ENCODE peak calls at places on chromosomes 7 and 10, in eight cellular contexts. One of them, this sample, is unnamed. For H3K4me1, the result is how much of the 10 kb centered on the place peaks cover.

GRCh38 chr7:54841772-54842707 is 83.0 kb upstream of the SEC61G start:
- DNase-seq in RWPE2: no peak
- DNase-seq in CD8-positive, alpha-beta T cell: no peak
- DNase-seq in cardiac muscle cell: peak
- DNase-seq in testis: peak
- DNase-seq in OCI-LY7: peak
- DNase-seq in HCT116: peak
- DNase-seq in keratinocyte: no peak
- DNase-seq in this sample: no peak

GRCh38 chr10:47020491-47020890 is 109.3 kb downstream of the PTPN20 start:
- DNase-seq in keratinocyte: no peak
- DNase-seq in CD8-positive, alpha-beta T cell: no peak
- DNase-seq in HCT116: no peak
- DNase-seq in testis: no peak
- DNase-seq in RWPE2: no peak
- DNase-seq in OCI-LY7: no peak
- DNase-seq in cardiac muscle cell: peak
- DNase-seq in this sample: peak

GRCh38 chr10:87794285-87794684 is 23.7 kb downstream of the ATAD1 start:
- DNase-seq in testis: no peak
- DNase-seq in CD8-positive, alpha-beta T cell: no peak
- DNase-seq in HCT116: no peak
- DNase-seq in keratinocyte: no peak
- DNase-seq in RWPE2: no peak
- DNase-seq in OCI-LY7: no peak
- DNase-seq in cardiac muscle cell: peak
- DNase-seq in this sample: no peak

GRCh38 chr10:78042058-78042751 is 8.5 kb downstream of the RPS24 start:
- DNase-seq in HCT116: no peak
- DNase-seq in OCI-LY7: no peak
- DNase-seq in keratinocyte: no peak
- DNase-seq in RWPE2: no peak
- DNase-seq in testis: no peak
- DNase-seq in CD8-positive, alpha-beta T cell: no peak
- DNase-seq in cardiac muscle cell: no peak
- DNase-seq in this sample: no peak

GRCh38 chr10:101158101-101159058 is 27.3 kb downstream of the TLX1 start:
- DNase-seq in OCI-LY7: no peak
- DNase-seq in cardiac muscle cell: no peak
- DNase-seq in keratinocyte: no peak
- DNase-seq in testis: no peak
- DNase-seq in CD8-positive, alpha-beta T cell: no peak
- DNase-seq in HCT116: no peak
- DNase-seq in RWPE2: no peak
- DNase-seq in this sample: no peak

GRCh38 chr10:43698156-43698555 is 49.5 kb upstream of the ZNF32 start:
- DNase-seq in CD8-positive, alpha-beta T cell: no peak
- DNase-seq in keratinocyte: no peak
- DNase-seq in cardiac muscle cell: no peak
- DNase-seq in OCI-LY7: no peak
- DNase-seq in RWPE2: no peak
- DNase-seq in HCT116: no peak
- DNase-seq in testis: no peak
- DNase-seq in this sample: no peak

GRCh38 chr10:33441561-33441960 is 107.1 kb upstream of the NRP1 start:
- DNase-seq in keratinocyte: no peak
- DNase-seq in CD8-positive, alpha-beta T cell: no peak
- DNase-seq in testis: no peak
- DNase-seq in HCT116: no peak
- DNase-seq in RWPE2: no peak
- DNase-seq in OCI-LY7: no peak
- DNase-seq in cardiac muscle cell: peak
- DNase-seq in this sample: no peak

GRCh38 chr7:138163800-138164199 is 87.5 kb downstream of the AKR1D1 start:
- DNase-seq in keratinocyte: no peak
- DNase-seq in OCI-LY7: no peak
- DNase-seq in RWPE2: no peak
- DNase-seq in cardiac muscle cell: no peak
- DNase-seq in testis: no peak
- DNase-seq in HCT116: no peak
- DNase-seq in CD8-positive, alpha-beta T cell: no peak
- DNase-seq in this sample: no peak

GRCh38 chr7:32059289-32060045 is 10.7 kb downstream of the PDE1C start:
- DNase-seq in cardiac muscle cell: peak
- DNase-seq in CD8-positive, alpha-beta T cell: no peak
- DNase-seq in testis: no peak
- DNase-seq in HCT116: no peak
- DNase-seq in OCI-LY7: no peak
- DNase-seq in keratinocyte: no peak
- DNase-seq in RWPE2: no peak
- DNase-seq in this sample: no peak

GRCh38 chr10:35422236-35422635 is 85.9 kb downstream of the CCNY start:
- DNase-seq in HCT116: no peak
- DNase-seq in RWPE2: no peak
- DNase-seq in cardiac muscle cell: no peak
- DNase-seq in OCI-LY7: no peak
- DNase-seq in keratinocyte: no peak
- DNase-seq in testis: no peak
- DNase-seq in CD8-positive, alpha-beta T cell: no peak
- DNase-seq in this sample: no peak
- H3K4me3 ChIP-seq in HCT116: no peak
- H3K4me3 ChIP-seq in RWPE2: no peak
- H3K4me3 ChIP-seq in cardiac muscle cell: no peak
- H3K4me3 ChIP-seq in OCI-LY7: no peak
- H3K4me3 ChIP-seq in keratinocyte: no peak
- H3K4me3 ChIP-seq in testis: no peak
- H3K4me3 ChIP-seq in CD8-positive, alpha-beta T cell: no peak
- H3K4me3 ChIP-seq in this sample: no peak

DNA sequence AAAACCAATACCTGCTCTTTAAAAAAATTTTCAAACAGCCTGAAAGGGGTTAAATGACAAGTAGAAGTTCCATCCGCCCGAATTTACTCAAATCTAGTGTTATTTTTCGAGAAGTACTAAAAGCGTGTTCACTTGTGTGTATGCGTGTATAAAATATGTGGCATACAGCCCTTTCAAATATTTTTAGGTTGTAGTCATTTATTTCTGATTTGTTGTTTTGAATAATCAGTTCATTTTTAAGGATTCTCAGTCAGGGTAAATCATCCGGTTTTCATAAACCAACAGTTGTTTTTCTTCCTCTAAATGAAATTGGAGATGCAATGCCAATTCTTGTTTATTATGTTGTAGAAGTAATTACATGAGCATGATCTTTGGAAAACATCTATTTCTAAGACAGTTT is 6.9 kb upstream of the SUN1 start:
- DNase-seq in OCI-LY7: no peak
- DNase-seq in HCT116: no peak
- DNase-seq in RWPE2: no peak
- DNase-seq in testis: no peak
- DNase-seq in CD8-positive, alpha-beta T cell: no peak
- DNase-seq in keratinocyte: no peak
- DNase-seq in cardiac muscle cell: no peak
- DNase-seq in this sample: no peak
- H3K4me1 ChIP-seq in OCI-LY7: under half
- H3K4me1 ChIP-seq in HCT116: under half
- H3K4me1 ChIP-seq in RWPE2: under half
- H3K4me1 ChIP-seq in testis: under half
- H3K4me1 ChIP-seq in CD8-positive, alpha-beta T cell: under half
- H3K4me1 ChIP-seq in keratinocyte: under half
- H3K4me1 ChIP-seq in cardiac muscle cell: under half
- H3K4me1 ChIP-seq in this sample: half or more

GRCh38 chr10:15857001-15857608 is 3.2 kb downstream of the MINDY3 start:
- DNase-seq in OCI-LY7: no peak
- DNase-seq in cardiac muscle cell: no peak
- DNase-seq in RWPE2: no peak
- DNase-seq in CD8-positive, alpha-beta T cell: no peak
- DNase-seq in testis: no peak
- DNase-seq in keratinocyte: no peak
- DNase-seq in HCT116: no peak
- DNase-seq in this sample: no peak
- H3K4me3 ChIP-seq in OCI-LY7: no peak
- H3K4me3 ChIP-seq in cardiac muscle cell: no peak
- H3K4me3 ChIP-seq in RWPE2: no peak
- H3K4me3 ChIP-seq in CD8-positive, alpha-beta T cell: no peak
- H3K4me3 ChIP-seq in testis: no peak
- H3K4me3 ChIP-seq in keratinocyte: no peak
- H3K4me3 ChIP-seq in HCT116: no peak
- H3K4me3 ChIP-seq in this sample: no peak

DNA sequence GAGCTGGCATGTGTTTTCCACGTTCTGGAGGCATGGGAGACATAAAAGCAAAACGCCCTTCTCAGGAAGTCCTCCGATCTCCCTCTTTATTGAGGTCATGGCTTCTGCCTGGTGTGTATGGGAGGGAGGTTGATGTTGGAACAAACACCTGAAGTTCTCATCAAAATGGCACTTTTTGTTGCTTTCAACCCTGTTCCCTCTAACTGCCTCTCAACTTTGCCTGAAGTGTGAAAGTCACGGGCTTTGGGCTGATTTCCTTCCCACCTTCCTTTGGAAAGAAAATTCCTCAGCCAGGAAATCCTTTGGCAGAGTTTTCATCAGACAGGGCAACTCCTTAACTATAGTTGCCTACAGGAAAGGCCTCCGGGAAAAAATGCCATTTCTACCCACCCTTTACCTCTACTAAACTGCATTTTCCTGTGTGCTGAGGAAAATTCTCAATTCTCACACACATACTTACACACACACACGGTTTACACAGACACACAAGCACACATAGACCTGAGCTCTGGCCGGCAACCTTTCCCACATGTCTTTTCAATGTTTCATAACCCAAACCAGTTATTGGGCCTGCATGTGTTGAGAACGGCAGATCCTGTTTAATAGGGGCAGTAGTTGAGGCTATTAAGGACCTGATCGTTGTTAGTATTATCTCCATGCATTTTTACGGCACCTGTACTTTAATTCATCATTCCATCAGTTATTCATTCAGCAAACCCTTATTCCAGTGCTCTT is 36.4 kb downstream of the CYP17A1 start:
- DNase-seq in RWPE2: no peak
- DNase-seq in keratinocyte: no peak
- DNase-seq in testis: no peak
- DNase-seq in OCI-LY7: no peak
- DNase-seq in CD8-positive, alpha-beta T cell: no peak
- DNase-seq in HCT116: no peak
- DNase-seq in cardiac muscle cell: no peak
- DNase-seq in this sample: no peak
- H3K4me1 ChIP-seq in RWPE2: under half
- H3K4me1 ChIP-seq in keratinocyte: under half
- H3K4me1 ChIP-seq in testis: under half
- H3K4me1 ChIP-seq in OCI-LY7: under half
- H3K4me1 ChIP-seq in CD8-positive, alpha-beta T cell: under half
- H3K4me1 ChIP-seq in HCT116: under half
- H3K4me1 ChIP-seq in cardiac muscle cell: under half
- H3K4me1 ChIP-seq in this sample: half or more

GRCh38 chr10:73907841-73908517 is 3.0 kb upstream of the PLAU start:
- DNase-seq in CD8-positive, alpha-beta T cell: no peak
- DNase-seq in cardiac muscle cell: peak
- DNase-seq in RWPE2: no peak
- DNase-seq in testis: peak
- DNase-seq in keratinocyte: no peak
- DNase-seq in OCI-LY7: no peak
- DNase-seq in HCT116: no peak
- DNase-seq in this sample: no peak
- H3K4me3 ChIP-seq in CD8-positive, alpha-beta T cell: no peak
- H3K4me3 ChIP-seq in cardiac muscle cell: no peak
- H3K4me3 ChIP-seq in RWPE2: no peak
- H3K4me3 ChIP-seq in testis: no peak
- H3K4me3 ChIP-seq in keratinocyte: no peak
- H3K4me3 ChIP-seq in OCI-LY7: no peak
- H3K4me3 ChIP-seq in HCT116: no peak
- H3K4me3 ChIP-seq in this sample: no peak

GRCh38 chr7:130994378-130995115 is 260.5 kb upstream of the KLF14 start:
- DNase-seq in RWPE2: no peak
- DNase-seq in CD8-positive, alpha-beta T cell: no peak
- DNase-seq in testis: peak
- DNase-seq in keratinocyte: no peak
- DNase-seq in OCI-LY7: no peak
- DNase-seq in HCT116: no peak
- DNase-seq in cardiac muscle cell: peak
- DNase-seq in this sample: no peak

GRCh38 chr7:130996205-130996840 is 262.3 kb upstream of the KLF14 start:
- DNase-seq in testis: no peak
- DNase-seq in OCI-LY7: no peak
- DNase-seq in HCT116: no peak
- DNase-seq in keratinocyte: no peak
- DNase-seq in cardiac muscle cell: no peak
- DNase-seq in CD8-positive, alpha-beta T cell: no peak
- DNase-seq in RWPE2: no peak
- DNase-seq in this sample: no peak

GRCh38 chr7:130995252-130996081 is 261.5 kb upstream of the KLF14 start:
- DNase-seq in testis: no peak
- DNase-seq in keratinocyte: no peak
- DNase-seq in RWPE2: no peak
- DNase-seq in cardiac muscle cell: no peak
- DNase-seq in HCT116: peak
- DNase-seq in OCI-LY7: no peak
- DNase-seq in CD8-positive, alpha-beta T cell: no peak
- DNase-seq in this sample: no peak

GRCh38 chr7:130998993-130999602 is 265.1 kb upstream of the KLF14 start:
- DNase-seq in HCT116: peak
- DNase-seq in cardiac muscle cell: no peak
- DNase-seq in keratinocyte: peak
- DNase-seq in RWPE2: no peak
- DNase-seq in OCI-LY7: no peak
- DNase-seq in testis: no peak
- DNase-seq in CD8-positive, alpha-beta T cell: no peak
- DNase-seq in this sample: no peak

GRCh38 chr7:130996841-130997231 is 262.8 kb upstream of the KLF14 start:
- DNase-seq in cardiac muscle cell: peak
- DNase-seq in OCI-LY7: no peak
- DNase-seq in CD8-positive, alpha-beta T cell: no peak
- DNase-seq in RWPE2: no peak
- DNase-seq in keratinocyte: no peak
- DNase-seq in HCT116: peak
- DNase-seq in testis: no peak
- DNase-seq in this sample: no peak
- H3K4me1 ChIP-seq in cardiac muscle cell: under half
- H3K4me1 ChIP-seq in OCI-LY7: under half
- H3K4me1 ChIP-seq in CD8-positive, alpha-beta T cell: half or more
- H3K4me1 ChIP-seq in RWPE2: under half
- H3K4me1 ChIP-seq in keratinocyte: half or more
- H3K4me1 ChIP-seq in HCT116: half or more
- H3K4me1 ChIP-seq in testis: half or more
- H3K4me1 ChIP-seq in this sample: half or more

DNA sequence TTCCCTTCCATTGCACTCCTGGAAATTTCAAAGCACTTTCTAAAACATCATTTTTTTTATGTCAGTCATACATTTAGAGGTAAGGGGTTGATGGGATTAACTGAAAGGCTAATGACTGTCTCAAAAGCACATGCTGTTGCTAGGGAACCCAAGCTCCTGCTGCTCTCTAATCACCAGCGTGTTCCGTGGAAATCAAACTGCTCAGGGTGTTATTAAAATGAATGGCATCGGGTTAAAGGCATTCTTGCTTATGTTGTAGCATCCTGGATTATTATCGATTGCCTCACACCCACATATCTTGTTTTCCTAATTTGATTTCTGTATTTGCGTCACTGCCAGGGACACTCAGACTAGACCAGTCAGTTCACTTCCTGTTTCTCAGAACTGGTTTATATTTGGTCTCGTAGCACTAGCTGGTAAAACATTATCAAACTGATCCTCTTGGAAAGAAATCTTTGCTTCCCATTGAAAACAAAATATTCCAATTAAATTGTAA is 216.5 kb upstream of the MKLN1 start:
- DNase-seq in CD8-positive, alpha-beta T cell: no peak
- DNase-seq in testis: no peak
- DNase-seq in RWPE2: no peak
- DNase-seq in OCI-LY7: peak
- DNase-seq in cardiac muscle cell: peak
- DNase-seq in keratinocyte: no peak
- DNase-seq in HCT116: no peak
- DNase-seq in this sample: no peak
- H3K4me3 ChIP-seq in CD8-positive, alpha-beta T cell: peak
- H3K4me3 ChIP-seq in testis: peak
- H3K4me3 ChIP-seq in RWPE2: peak
- H3K4me3 ChIP-seq in OCI-LY7: peak
- H3K4me3 ChIP-seq in cardiac muscle cell: no peak
- H3K4me3 ChIP-seq in keratinocyte: peak
- H3K4me3 ChIP-seq in HCT116: peak
- H3K4me3 ChIP-seq in this sample: peak